ENCODE peak calls at places on chromosome 21, in six cellular contexts. M is EL; U is central memory CD4-positive, alpha-beta T cell; X is activated B cell treated with CpG ODN at 0.5 μM for 24 hours; F is WTC11; N is stimulated activated CD4-positive, alpha-beta T cell treated with anti-CD3 and anti-CD28 coated beads, Interleukin-1b, Interleukin-23, amount 100 ng/mL, for 1 hour. D is an unnamed sample.

GRCh38 chr21:46144464-46145070 is 10.8 kb downstream of the FTCD start:
- DNase-seq in X (no peak), M (no peak), U (no peak), N (no peak), F (no peak), D (peak; percentile 37)

GRCh38 chr21:44907225-44907965 is 13.3 kb downstream of the ITGB2 start:
- DNase-seq in X (no peak), U (no peak), M (no peak), F (no peak), N (no peak), D (no peak)

GRCh38 chr21:46153259-46154154 is 1.9 kb downstream of the FTCD start:
- DNase-seq in U (peak; percentile 15), F (peak; percentile 87), X (peak; percentile 29), M (peak; percentile 20), N (no peak), D (peak; percentile 46)

GRCh38 chr21:45093064-45093532 is 18.7 kb downstream of the ADARB1 start:
- DNase-seq in N (no peak), U (no peak), M (no peak), X (no peak), F (no peak), D (no peak)

GRCh38 chr21:38439957-38440356 is 58.3 kb downstream of the ERG start:
- DNase-seq in X (no peak), N (no peak), U (no peak), M (no peak), F (no peak), D (no peak)

GRCh38 chr21:32423846-32424535 is 11.5 kb downstream of the EVA1C start:
- DNase-seq in U (no peak), X (no peak), N (no peak), M (no peak), F (no peak), D (no peak)

GRCh38 chr21:15430577-15430976 is 299.2 kb upstream of the USP25 start:
- DNase-seq in U (no peak), F (no peak), N (no peak), X (no peak), M (no peak), D (no peak)

GRCh38 chr21:38938343-38938742 is 132.6 kb downstream of the ETS2 start:
- DNase-seq in N (no peak), X (no peak), M (peak; percentile 54), U (no peak), F (no peak), D (no peak)

GRCh38 chr21:42524341-42525227 is 10.9 kb downstream of the SLC37A1 start:
- DNase-seq in U (peak; percentile 17), M (no peak), F (peak; percentile 53), X (peak; percentile 90), N (no peak), D (peak; percentile 65)

GRCh38 chr21:37269481-37269880 is 2.3 kb upstream of the VPS26C start:
- DNase-seq in F (no peak), M (no peak), N (no peak), X (no peak), U (no peak), D (no peak)

GRCh38 chr21:45427331-45428271 is 22.6 kb downstream of the COL18A1 start:
- DNase-seq in M (peak; percentile 99), X (no peak), F (peak; percentile 66), N (no peak), U (no peak), D (no peak)

GRCh38 chr21:41977034-41977950 is 23.5 kb upstream of the C2CD2 start:
- DNase-seq in X (no peak), U (no peak), F (no peak), M (no peak), N (no peak), D (no peak)

GRCh38 chr21:18677632-18678031 is 274.0 kb upstream of the TMPRSS15 start:
- DNase-seq in U (no peak), X (no peak), F (no peak), N (no peak), M (no peak), D (no peak)

GRCh38 chr21:46160563-46161179 is 5.3 kb upstream of the FTCD start:
- DNase-seq in F (no peak), M (no peak), N (no peak), U (no peak), X (no peak), D (no peak)

GRCh38 chr21:45870851-45871615 is 110.5 kb upstream of the COL6A1 start:
- DNase-seq in N (no peak), M (no peak), F (no peak), X (no peak), U (no peak), D (no peak)

GRCh38 chr21:44829507-44830092 is 11.7 kb upstream of the SUMO3 start:
- DNase-seq in U (no peak), X (no peak), F (no peak), N (no peak), M (no peak), D (no peak)

GRCh38 chr21:45641480-45642035 is 2.0 kb upstream of the PCBP3 start:
- DNase-seq in N (no peak), U (no peak), M (no peak), X (no peak), F (no peak), D (no peak)

GRCh38 chr21:43923391-43923790 is 58.4 kb downstream of the AGPAT3 start:
- DNase-seq in X (no peak), N (no peak), U (no peak), M (peak; percentile 10), F (no peak), D (no peak)